ENCODE peak calls at places on chromosomes 11 and 22, in seven cellular contexts. X, O, U, C, M, E and D are unnamed samples.

GRCh38 chr11:1396375-1396841 is 6.7 kb downstream of the BRSK2 start:
- DNase-seq in X (no peak), O (no peak), U (no peak), C (no peak), M (no peak), E (no peak), D (no peak)

GRCh38 chr22:20847318-20847822 is 11.2 kb downstream of the PI4KA start:
- DNase-seq in X (no peak), O (no peak), U (no peak), C (no peak), M (no peak), E (no peak), D (no peak)

GRCh38 chr22:24391836-24392217 is 35.6 kb upstream of the ADORA2A start:
- DNase-seq in X (no peak), O (no peak), U (no peak), C (no peak), M (no peak), E (no peak), D (no peak)

GRCh38 chr22:25668437-25668836 is 73.6 kb upstream of the MYO18B start:
- DNase-seq in X (no peak), O (no peak), U (peak; percentile 16), C (peak; percentile 36), M (peak; percentile 11), E (peak; percentile 74), D (no peak)

GRCh38 chr22:23789638-23790037 is 2.9 kb downstream of the SMARCB1 start:
- DNase-seq in X (no peak), O (no peak), U (no peak), C (no peak), M (no peak), E (no peak), D (no peak)

GRCh38 chr11:114738954-114739353 is 60.6 kb downstream of the NXPE2 start:
- DNase-seq in X (no peak), O (peak; percentile 68), U (peak; percentile 49), C (peak; percentile 14), M (peak; percentile 50), E (peak; percentile 18), D (peak; percentile 34)

GRCh38 chr22:49724030-49724892 is 103.4 kb downstream of the BRD1 start:
- DNase-seq in X (no peak), O (no peak), U (no peak), C (no peak), M (no peak), E (no peak), D (peak; percentile 23)

GRCh38 chr22:24118689-24119384 is 62.5 kb upstream of the SUSD2 start:
- DNase-seq in X (peak; percentile 68), O (no peak), U (no peak), C (no peak), M (no peak), E (no peak), D (no peak)

GRCh38 chr11:112129656-112130055 is 34.2 kb downstream of the IL18 start:
- DNase-seq in X (no peak), O (no peak), U (peak; percentile 36), C (peak; percentile 10), M (no peak), E (peak; percentile 38), D (peak; percentile 18)

GRCh38 chr11:3605279-3605662 is 36.5 kb downstream of the ART5 start:
- DNase-seq in X (no peak), O (no peak), U (no peak), C (no peak), M (no peak), E (no peak), D (no peak)

GRCh38 chr11:11444800-11445126 is 91.7 kb upstream of the CSNK2A3 start:
- DNase-seq in X (no peak), O (no peak), U (no peak), C (no peak), M (no peak), E (no peak), D (no peak)

GRCh38 chr22:19634206-19634536 is 80.1 kb upstream of the SEPTIN5 start:
- DNase-seq in X (no peak), O (no peak), U (no peak), C (no peak), M (no peak), E (no peak), D (no peak)

GRCh38 chr11:126927628-126928027 is 72.9 kb downstream of the KIRREL3 start:
- DNase-seq in X (no peak), O (no peak), U (no peak), C (no peak), M (no peak), E (no peak), D (no peak)

GRCh38 chr22:41367680-41368542 is 13.8 kb upstream of the TEF start:
- DNase-seq in X (peak; percentile 59), O (peak; percentile 30), U (peak; percentile 77), C (peak; percentile 52), M (no peak), E (peak; percentile 48), D (peak; percentile 48)

GRCh38 chr11:122186439-122187080 is 70.5 kb upstream of the BLID start:
- DNase-seq in X (no peak), O (no peak), U (no peak), C (peak; percentile 66), M (peak; percentile 87), E (peak; percentile 41), D (no peak)

GRCh38 chr11:133955945-133956421 is 785 bp downstream of the IGSF9B start:
- DNase-seq in X (no peak), O (no peak), U (no peak), C (no peak), M (no peak), E (no peak), D (no peak)

GRCh38 chr11:133953571-133953970 is 3.2 kb downstream of the IGSF9B start:
- DNase-seq in X (no peak), O (no peak), U (no peak), C (no peak), M (no peak), E (no peak), D (peak; percentile 88)

GRCh38 chr11:133953999-133954398 is 2.8 kb downstream of the IGSF9B start:
- DNase-seq in X (no peak), O (no peak), U (no peak), C (no peak), M (no peak), E (no peak), D (no peak)

GRCh38 chr11:133956650-133957633 is at the start of gene IGSF9B:
- DNase-seq in X (peak; percentile 89), O (peak; percentile 89), U (peak; percentile 90), C (peak; percentile 63), M (peak; percentile 81), E (peak; percentile 81), D (peak; percentile 94)

DNA sequence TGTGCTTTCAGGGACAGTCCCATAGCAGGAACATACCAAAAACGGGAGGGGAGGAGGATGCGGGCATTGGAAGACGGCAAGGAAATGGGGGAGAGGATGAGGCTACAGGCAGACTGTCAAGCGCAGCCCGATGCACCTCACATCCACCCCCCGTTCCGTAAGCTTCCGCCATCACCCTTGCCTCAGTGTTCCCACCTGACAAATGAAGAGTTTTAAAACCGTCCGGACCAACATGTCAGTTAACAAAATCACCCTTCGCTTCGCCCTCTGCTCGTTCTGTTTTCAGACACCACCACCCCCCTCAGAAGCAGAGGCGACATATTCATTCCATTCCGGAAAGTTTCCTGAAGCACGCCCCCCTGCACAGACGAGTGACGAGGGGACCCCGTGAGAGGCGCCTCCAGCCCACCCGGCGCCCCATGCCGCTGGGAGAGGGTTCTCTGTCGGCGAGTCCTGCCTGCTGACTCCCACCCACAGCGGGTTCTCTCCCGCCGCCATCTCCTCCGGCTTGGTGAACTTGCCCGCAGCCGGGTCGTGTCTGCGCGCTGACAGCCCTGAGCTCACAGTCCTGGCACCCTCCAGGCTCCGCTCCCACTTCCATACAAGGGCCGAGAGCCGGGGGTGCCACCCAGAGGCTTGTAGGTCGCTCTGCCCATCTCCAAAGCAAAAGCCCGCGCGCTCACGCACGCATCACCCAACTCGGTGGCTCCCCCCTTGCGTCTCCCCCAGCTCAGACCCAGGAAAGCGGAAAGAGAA is 1.5 kb downstream of the IGSF9B start:
- DNase-seq in X (peak; percentile 82), O (peak; percentile 39), U (no peak), C (no peak), M (no peak), E (no peak), D (peak; percentile 83)
- TF ChIP-seq POLR2A in X (peak; percentile 86), O (peak; percentile 50), U (no peak), C (no peak), M (no peak), E (no peak), D (no peak)

GRCh38 chr11:77191429-77191822 is 63.4 kb downstream of the MYO7A start:
- DNase-seq in X (no peak), O (no peak), U (no peak), C (no peak), M (peak; percentile 58), E (no peak), D (no peak)
- H3K4me3 ChIP-seq in X (no peak overlapping the region), O (no peak overlapping the region), U (no peak overlapping the region), C (no peak overlapping the region), M (peak overlapping the region; percentile 53), E (no peak overlapping the region), D (no peak overlapping the region)

DNA sequence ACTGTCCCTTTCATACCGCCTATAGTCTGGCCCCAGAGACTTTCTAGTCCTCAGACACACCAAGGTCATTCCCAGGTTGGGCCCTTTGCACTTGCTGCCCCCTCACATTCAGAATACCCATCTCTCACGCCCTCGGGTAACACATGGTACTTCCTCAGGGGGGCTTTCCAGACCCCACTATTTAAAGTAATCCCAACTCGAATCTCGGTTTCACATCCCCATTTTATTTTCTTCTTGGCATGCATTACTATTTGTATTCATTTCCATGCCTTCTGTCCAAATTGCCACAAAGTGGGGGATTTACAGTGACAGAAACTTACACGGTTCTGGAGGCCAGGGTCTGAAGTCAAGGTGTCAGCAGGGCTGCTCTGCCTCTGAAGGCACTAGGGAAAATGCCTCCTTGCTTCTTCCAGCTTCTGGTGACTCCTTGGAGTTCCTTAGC is 15.0 kb downstream of the RCN1 start:
- DNase-seq in X (no peak), O (no peak), U (no peak), C (no peak), M (no peak), E (no peak), D (no peak)
- TF ChIP-seq POLR2A in X (no peak), O (no peak), U (no peak), C (no peak), M (no peak), E (no peak), D (no peak)

GRCh38 chr11:66316849-66317251 is at the start of gene CD248:
- DNase-seq in X (peak; percentile 85), O (peak; percentile 43), U (no peak), C (peak; percentile 58), M (no peak), E (no peak), D (peak; percentile 69)

GRCh38 chr11:66315498-66315885 is 1.4 kb downstream of the CD248 start:
- DNase-seq in X (no peak), O (no peak), U (no peak), C (no peak), M (no peak), E (no peak), D (no peak)

GRCh38 chr11:66317322-66317765 is 500 bp upstream of the CD248 start:
- DNase-seq in X (peak; percentile 65), O (no peak), U (no peak), C (peak; percentile 40), M (no peak), E (no peak), D (no peak)

GRCh38 chr11:66314561-66315497 is 2.0 kb downstream of the CD248 start:
- DNase-seq in X (no peak), O (no peak), U (no peak), C (no peak), M (no peak), E (no peak), D (no peak)

GRCh38 chr11:66315921-66316811 is 678 bp downstream of the CD248 start:
- DNase-seq in X (no peak), O (no peak), U (no peak), C (no peak), M (no peak), E (no peak), D (no peak)
- H3K4me3 ChIP-seq in X (peak overlapping the region; percentile 65), O (peak overlapping the region; percentile 44), U (no peak overlapping the region), C (peak overlapping the region; percentile 52), M (no peak overlapping the region), E (no peak overlapping the region), D (peak overlapping the region; percentile 51)